ENCODE peak calls at places on chromosomes 6 and 20, in six cellular contexts. A is left lobe of liver; N is NCI-H774; O is stimulated activated CD4-positive, alpha-beta T cell treated with anti-CD3 and anti-CD28 coated beads, Interleukin-1b, Interleukin-23, amount 100 ng/mL, for 1 hour; L is Right ventricle myocardium inferior; Y is WERI-Rb-1. M is an unnamed sample.

GRCh38 chr20:9660236-9660868 is 146.0 kb downstream of the LAMP5 start:
- DNase-seq in A (no peak), N (no peak), O (no peak), L (no peak), Y (no peak), M (peak; percentile 41)

GRCh38 chr6:65202738-65203137 is 504.3 kb downstream of the EYS start:
- DNase-seq in A (no peak), N (no peak), O (no peak), L (peak; percentile 51), Y (no peak), M (no peak)

GRCh38 chr6:82555801-82556200 is 192.2 kb downstream of the TPBG start:
- DNase-seq in A (no peak), N (no peak), O (no peak), L (no peak), Y (no peak), M (no peak)

GRCh38 chr6:9482030-9482731 is 932.7 kb downstream of the TFAP2A start:
- DNase-seq in A (no peak), N (no peak), O (no peak), L (no peak), Y (no peak), M (no peak)

GRCh38 chr20:8749986-8750385 is 318.9 kb upstream of the PLCB4 start:
- DNase-seq in A (no peak), N (no peak), O (no peak), L (no peak), Y (no peak), M (no peak)

GRCh38 chr6:34919651-34920050 is 30.6 kb downstream of the ANKS1A start:
- DNase-seq in A (no peak), N (no peak), O (no peak), L (no peak), Y (no peak), M (no peak)

GRCh38 chr6:93453956-93454355 is 34.6 kb upstream of the EPHA7 start:
- DNase-seq in A (no peak), N (no peak), O (no peak), L (no peak), Y (no peak), M (peak; percentile 43)

GRCh38 chr6:139364302-139364981 is 10.0 kb downstream of the CITED2 start:
- DNase-seq in A (no peak), N (peak; percentile 57), O (no peak), L (no peak), Y (no peak), M (peak; percentile 66)

GRCh38 chr6:87436435-87436834 is 28.7 kb downstream of the CFAP206 start:
- DNase-seq in A (no peak), N (no peak), O (peak; percentile 5), L (no peak), Y (no peak), M (peak; percentile 73)

GRCh38 chr6:43427406-43428111 is at the start of gene ABCC10:
- DNase-seq in A (peak; percentile 96), N (peak; percentile 94), O (peak; percentile 83), L (peak; percentile 98), Y (peak; percentile 99), M (peak; percentile 97)